ENCODE peak calls at places on chromosomes 13 and 19, in ten cellular contexts. Y, Z, N, U, P, R, B, J, W and S are unnamed samples.

GRCh38 chr19:23439623-23440022 is 44.4 kb upstream of the ZNF91 start:
- DNase-seq in Y (no peak), Z (no peak), N (no peak), U (no peak), P (no peak), R (no peak), B (no peak), J (no peak), W (no peak), S (no peak)

GRCh38 chr13:41139296-41139966 is 6.8 kb upstream of the KBTBD6 start:
- DNase-seq in Y (no peak), Z (peak; percentile 45), N (peak; percentile 23), U (no peak), P (peak; percentile 66), R (no peak), B (no peak), J (no peak), W (no peak), S (peak; percentile 40)

GRCh38 chr13:39895254-39895653 is 239.8 kb downstream of the COG6 start:
- DNase-seq in Y (no peak), Z (no peak), N (no peak), U (no peak), P (no peak), R (no peak), B (no peak), J (no peak), W (no peak), S (no peak)

GRCh38 chr19:18128044-18128443 is 24.9 kb upstream of the PIK3R2 start:
- DNase-seq in Y (no peak), Z (no peak), N (peak; percentile 46), U (no peak), P (peak; percentile 33), R (no peak), B (no peak), J (no peak), W (no peak), S (no peak)

GRCh38 chr19:49415102-49415809 is 8.0 kb downstream of the PTH2 start:
- DNase-seq in Y (no peak), Z (no peak), N (peak; percentile 28), U (no peak), P (no peak), R (no peak), B (no peak), J (no peak), W (no peak), S (no peak)

GRCh38 chr13:96958286-96958891 is 35.9 kb downstream of the OXGR1 start:
- DNase-seq in Y (no peak), Z (peak; percentile 55), N (peak; percentile 68), U (no peak), P (peak; percentile 13), R (no peak), B (no peak), J (no peak), W (no peak), S (peak; percentile 64)

GRCh38 chr19:29873024-29873800 is 61.4 kb downstream of the CCNE1 start:
- DNase-seq in Y (peak; percentile 75), Z (peak; percentile 24), N (peak; percentile 20), U (peak; percentile 63), P (no peak), R (peak; percentile 75), B (peak; percentile 51), J (no peak), W (peak; percentile 85), S (peak; percentile 23)

GRCh38 chr19:52464798-52465470 is 11.6 kb downstream of the ZNF578 start:
- DNase-seq in Y (no peak), Z (no peak), N (no peak), U (no peak), P (no peak), R (no peak), B (no peak), J (no peak), W (peak; percentile 8), S (no peak)

GRCh38 chr19:58020129-58020528 is 13.7 kb upstream of the ZSCAN1 start:
- DNase-seq in Y (no peak), Z (no peak), N (no peak), U (no peak), P (no peak), R (no peak), B (no peak), J (no peak), W (no peak), S (no peak)

GRCh38 chr19:58020985-58021384 is 12.8 kb upstream of the ZSCAN1 start:
- DNase-seq in Y (no peak), Z (no peak), N (no peak), U (no peak), P (no peak), R (no peak), B (no peak), J (no peak), W (no peak), S (peak; percentile 6)

GRCh38 chr19:58024661-58025060 is 9.2 kb upstream of the ZSCAN1 start:
- DNase-seq in Y (no peak), Z (no peak), N (no peak), U (no peak), P (no peak), R (no peak), B (no peak), J (no peak), W (no peak), S (no peak)

GRCh38 chr19:58022283-58022660 is 11.6 kb upstream of the ZSCAN1 start:
- DNase-seq in Y (no peak), Z (no peak), N (no peak), U (no peak), P (no peak), R (no peak), B (no peak), J (no peak), W (no peak), S (no peak)

GRCh38 chr19:58021541-58022282 is 12.1 kb upstream of the ZSCAN1 start:
- DNase-seq in Y (no peak), Z (peak; percentile 22), N (peak; percentile 69), U (peak; percentile 9), P (peak; percentile 40), R (no peak), B (peak; percentile 37), J (peak; percentile 50), W (peak; percentile 18), S (no peak)
- TF ChIP-seq CTCF in Y (peak; percentile 47), Z (peak; percentile 21), N (peak; percentile 53), U (no peak), P (peak; percentile 42), R (peak; percentile 63), B (peak; percentile 67), J (peak; percentile 75), W (no peak), S (no peak)

GRCh38 chr19:47339196-47339880 is 7.4 kb downstream of the C5AR2 start:
- DNase-seq in Y (no peak), Z (no peak), N (no peak), U (no peak), P (no peak), R (no peak), B (no peak), J (no peak), W (no peak), S (no peak)

GRCh38 chr19:47344425-47344824 is 4.7 kb upstream of the DHX34 start:
- DNase-seq in Y (no peak), Z (no peak), N (no peak), U (no peak), P (no peak), R (no peak), B (no peak), J (no peak), W (no peak), S (no peak)

GRCh38 chr19:47341734-47342133 is 7.4 kb upstream of the DHX34 start:
- DNase-seq in Y (no peak), Z (no peak), N (no peak), U (no peak), P (no peak), R (no peak), B (no peak), J (no peak), W (no peak), S (no peak)

GRCh38 chr19:47343194-47343802 is 5.8 kb upstream of the DHX34 start:
- DNase-seq in Y (no peak), Z (no peak), N (no peak), U (no peak), P (no peak), R (no peak), B (no peak), J (no peak), W (no peak), S (no peak)

DNA sequence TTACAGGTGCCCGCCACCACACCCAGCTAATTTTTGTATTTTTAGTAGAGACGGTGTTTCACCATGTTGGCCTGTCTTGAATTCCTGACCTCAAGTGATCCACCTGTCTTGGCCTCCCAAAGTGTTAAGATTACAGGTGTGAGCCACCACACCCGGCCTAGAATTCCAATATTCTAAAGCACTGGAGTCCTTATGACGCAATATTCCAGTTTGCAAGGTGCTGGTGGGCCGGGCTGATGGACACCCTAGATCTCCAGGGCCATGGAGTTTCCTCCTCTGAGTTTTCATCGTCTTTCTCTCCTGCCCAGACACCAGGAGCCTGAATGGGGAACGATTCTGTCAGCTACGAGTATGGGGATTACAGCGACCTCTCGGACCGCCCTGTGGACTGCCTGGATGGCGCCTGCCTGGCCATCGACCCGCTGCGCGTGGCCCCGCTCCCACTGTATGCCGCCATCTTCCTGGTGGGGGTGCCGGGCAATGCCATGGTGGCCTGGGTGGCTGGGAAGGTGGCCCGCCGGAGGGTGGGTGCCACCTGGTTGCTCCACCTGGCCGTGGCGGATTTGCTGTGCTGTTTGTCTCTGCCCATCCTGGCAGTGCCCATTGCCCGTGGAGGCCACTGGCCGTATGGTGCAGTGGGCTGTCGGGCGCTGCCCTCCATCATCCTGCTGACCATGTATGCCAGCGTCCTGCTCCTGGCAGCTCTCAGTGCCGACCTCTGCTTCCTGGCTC is 8.5 kb upstream of the DHX34 start:
- DNase-seq in Y (no peak), Z (no peak), N (no peak), U (no peak), P (no peak), R (no peak), B (no peak), J (no peak), W (no peak), S (no peak)
- TF ChIP-seq CTCF in Y (no peak), Z (no peak), N (no peak), U (no peak), P (no peak), R (no peak), B (no peak), J (no peak), W (no peak), S (no peak)

GRCh38 chr13:44575741-44576395 is at the start of gene TSC22D1:
- DNase-seq in Y (peak; percentile 23), Z (peak; percentile 42), N (peak; percentile 62), U (peak; percentile 41), P (peak; percentile 56), R (peak; percentile 79), B (peak; percentile 51), J (peak; percentile 43), W (peak; percentile 17), S (peak; percentile 38)

GRCh38 chr13:44574466-44574855 is 1.7 kb downstream of the TSC22D1 start:
- DNase-seq in Y (no peak), Z (no peak), N (no peak), U (no peak), P (peak; percentile 36), R (no peak), B (no peak), J (no peak), W (no peak), S (no peak)

GRCh38 chr13:44575035-44575434 is 1.1 kb downstream of the TSC22D1 start:
- DNase-seq in Y (no peak), Z (peak; percentile 30), N (no peak), U (no peak), P (no peak), R (no peak), B (no peak), J (no peak), W (no peak), S (no peak)

GRCh38 chr13:44573071-44573470 is 3.1 kb downstream of the TSC22D1 start:
- DNase-seq in Y (no peak), Z (no peak), N (no peak), U (no peak), P (no peak), R (no peak), B (no peak), J (no peak), W (no peak), S (no peak)

DNA sequence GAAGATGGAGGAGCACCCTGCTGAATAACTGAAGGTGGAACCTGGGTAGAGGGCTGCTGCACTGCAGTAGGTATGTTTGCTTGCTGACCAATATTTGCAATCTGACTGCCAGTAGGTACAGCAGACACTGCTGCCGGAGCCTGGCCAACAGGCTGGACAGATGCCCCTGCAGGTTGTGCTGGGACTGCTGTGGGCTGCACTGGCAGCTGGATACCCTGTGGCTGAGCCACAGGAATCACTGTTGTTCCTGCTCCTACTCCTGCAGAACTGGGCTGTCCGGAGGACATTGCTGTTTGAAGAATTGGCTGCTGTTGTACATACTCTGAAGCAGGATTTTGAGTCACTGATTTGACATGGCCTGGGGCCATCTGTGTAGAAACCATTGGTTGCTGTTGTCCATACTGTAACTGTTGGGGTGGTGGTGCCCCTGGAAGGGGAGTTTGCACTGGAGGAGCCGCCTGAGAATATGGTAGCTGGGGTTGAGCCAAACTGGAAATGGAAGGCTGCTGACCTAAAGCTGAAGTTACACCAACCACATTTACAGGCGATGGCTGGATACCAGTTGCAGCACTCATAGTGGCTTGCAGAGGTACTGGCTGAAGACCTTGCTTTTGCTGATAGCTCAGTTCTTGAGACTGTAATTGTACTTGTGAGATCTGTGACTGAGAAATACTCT is 2.2 kb downstream of the TSC22D1 start:
- DNase-seq in Y (no peak), Z (peak; percentile 64), N (peak; percentile 35), U (no peak), P (peak; percentile 67), R (no peak), B (no peak), J (no peak), W (peak; percentile 21), S (peak; percentile 48)
- TF ChIP-seq CTCF in Y (peak; percentile 52), Z (peak; percentile 56), N (peak; percentile 35), U (no peak), P (peak; percentile 35), R (no peak), B (no peak), J (peak; percentile 53), W (no peak), S (peak; percentile 9)

GRCh38 chr13:32314271-32314967 is 744 bp downstream of the ZAR1L start:
- DNase-seq in Y (no peak), Z (no peak), N (no peak), U (no peak), P (no peak), R (peak; percentile 86), B (peak; percentile 56), J (peak; percentile 50), W (no peak), S (no peak)

GRCh38 chr13:32305646-32306045 is 9.5 kb downstream of the ZAR1L start:
- DNase-seq in Y (no peak), Z (no peak), N (no peak), U (no peak), P (no peak), R (no peak), B (no peak), J (no peak), W (no peak), S (no peak)

GRCh38 chr13:32309312-32309711 is 5.9 kb downstream of the ZAR1L start:
- DNase-seq in Y (no peak), Z (no peak), N (no peak), U (no peak), P (peak; percentile 7), R (no peak), B (no peak), J (no peak), W (no peak), S (no peak)

GRCh38 chr13:32311188-32311897 is 3.8 kb downstream of the ZAR1L start:
- DNase-seq in Y (no peak), Z (no peak), N (no peak), U (no peak), P (no peak), R (no peak), B (no peak), J (no peak), W (no peak), S (no peak)

GRCh38 chr13:32309812-32310706 is 5.1 kb downstream of the ZAR1L start:
- DNase-seq in Y (no peak), Z (peak; percentile 65), N (peak; percentile 82), U (no peak), P (peak; percentile 72), R (no peak), B (no peak), J (no peak), W (peak; percentile 5), S (peak; percentile 72)
- TF ChIP-seq CTCF in Y (peak; percentile 76), Z (peak; percentile 75), N (peak; percentile 71), U (peak; percentile 72), P (peak; percentile 78), R (peak; percentile 86), B (peak; percentile 70), J (peak; percentile 88), W (peak; percentile 63), S (peak; percentile 54)